ENCODE peak calls at places on chromosomes 7 and 10, in eight cellular contexts. O is esophagus squamous epithelium, C is body of pancreas, S is adrenal gland, T is GM12878, J is thyroid gland, Y is suprapubic skin, I is A549. E is an unnamed sample.

GRCh38 chr7:121011401-121011800 is 22.9 kb downstream of the CPED1 start:
- DNase-seq in S (no peak), O (no peak), Y (no peak), J (no peak), T (no peak), C (no peak), I (no peak), E (no peak)

GRCh38 chr10:88113232-88113631 is 249.8 kb downstream of the PTEN start:
- DNase-seq in S (no peak), C (no peak), J (no peak), O (no peak), T (no peak), Y (no peak), I (no peak), E (no peak)

GRCh38 chr10:14478639-14479038 is 147.9 kb upstream of the FRMD4A start:
- DNase-seq in S (peak), J (peak), O (no peak), I (peak), C (peak), Y (no peak), T (no peak), E (peak)

GRCh38 chr7:30914611-30915601 is 3.3 kb downstream of the AQP1 start:
- DNase-seq in C (no peak), J (no peak), T (no peak), O (no peak), S (no peak), Y (no peak), I (peak), E (peak)

GRCh38 chr7:93442478-93443224 is 131.9 kb downstream of the CALCR start:
- DNase-seq in C (peak), Y (no peak), T (no peak), O (no peak), J (peak), I (peak), S (peak), E (peak)

GRCh38 chr10:21715531-21716195 is 181.6 kb downstream of the MLLT10 start:
- DNase-seq in C (no peak), T (no peak), S (no peak), I (no peak), Y (no peak), J (no peak), O (no peak), E (no peak)

GRCh38 chr7:98286093-98286525 is 4.6 kb downstream of the BRI3 start:
- DNase-seq in C (peak), Y (peak), S (peak), I (peak), O (no peak), T (no peak), J (peak), E (no peak)

GRCh38 chr7:47100815-47101435 is 481.0 kb downstream of the TNS3 start:
- DNase-seq in C (peak), Y (no peak), T (no peak), J (peak), O (no peak), I (peak), S (peak), E (peak)

GRCh38 chr7:44257618-44258422 is 57.0 kb downstream of the YKT6 start:
- DNase-seq in S (peak), Y (no peak), C (peak), O (no peak), T (peak), I (peak), J (peak), E (peak)

GRCh38 chr7:151615784-151616183 is 96.1 kb upstream of the RHEB start:
- DNase-seq in I (no peak), O (no peak), C (peak), S (no peak), J (no peak), Y (no peak), T (no peak), E (no peak)

GRCh38 chr7:108142675-108143259 is 12.6 kb upstream of the LAMB4 start:
- DNase-seq in Y (no peak), O (no peak), J (no peak), S (no peak), C (no peak), I (no peak), T (no peak), E (no peak)

GRCh38 chr10:111200505-111201186 is 123.8 kb downstream of the ADRA2A start:
- DNase-seq in O (no peak), S (no peak), T (no peak), C (peak), J (no peak), Y (no peak), I (no peak), E (no peak)

GRCh38 chr10:72316748-72317435 is 37.8 kb downstream of the DNAJB12 start:
- DNase-seq in S (peak), J (peak), O (no peak), C (peak), I (peak), Y (no peak), T (no peak), E (no peak)

GRCh38 chr7:122305475-122306319 is 1.1 kb upstream of the FEZF1 start:
- DNase-seq in C (peak), J (no peak), S (no peak), Y (no peak), T (no peak), O (no peak), I (peak), E (no peak)

GRCh38 chr10:89360153-89360552 is 17.7 kb upstream of the IFIT1B start:
- DNase-seq in S (no peak), J (no peak), O (no peak), C (no peak), T (no peak), Y (no peak), I (peak), E (no peak)

GRCh38 chr7:29989257-29989995 is at the start of gene SCRN1:
- DNase-seq in Y (no peak), O (no peak), J (peak), T (no peak), I (peak), S (peak), C (peak), E (peak)

GRCh38 chr10:75977146-75977545 is 545.7 kb downstream of the LRMDA start:
- DNase-seq in O (no peak), T (no peak), Y (no peak), S (no peak), I (no peak), C (no peak), J (no peak), E (no peak)

GRCh38 chr10:80596391-80597257 is 58.9 kb downstream of the SH2D4B start:
- DNase-seq in I (peak), O (no peak), S (peak), C (peak), T (no peak), J (peak), Y (peak), E (peak)

GRCh38 chr7:80643336-80643925 is 5.0 kb downstream of the CD36 start:
- DNase-seq in Y (no peak), T (no peak), S (no peak), I (no peak), C (no peak), J (no peak), O (no peak), E (no peak)

GRCh38 chr10:130045091-130045652 is 65.5 kb downstream of the C10orf143 start:
- DNase-seq in I (peak), Y (no peak), C (peak), T (no peak), J (no peak), S (no peak), O (no peak), E (peak)

GRCh38 chr10:86795353-86795752 is 38.9 kb downstream of the BMPR1A start:
- DNase-seq in C (no peak), Y (no peak), O (no peak), J (no peak), T (no peak), I (peak), S (no peak), E (peak)

GRCh38 chr10:126384269-126384873 is 3.9 kb downstream of the ADAM12 start:
- DNase-seq in J (no peak), O (no peak), Y (no peak), S (no peak), T (no peak), C (no peak), I (peak), E (no peak)

GRCh38 chr7:2724453-2725177 is 36.6 kb downstream of the AMZ1 start:
- DNase-seq in T (no peak), C (peak), S (no peak), Y (peak), O (no peak), I (no peak), J (no peak), E (no peak)

GRCh38 chr7:79420464-79420863 is 33.0 kb downstream of the MAGI2 start:
- DNase-seq in C (no peak), T (no peak), S (no peak), I (peak), Y (no peak), J (no peak), O (no peak), E (peak)

GRCh38 chr10:71254834-71255539 is 42.6 kb downstream of the UNC5B start:
- DNase-seq in I (no peak), S (no peak), T (no peak), Y (no peak), C (no peak), J (no peak), O (no peak), E (no peak)

GRCh38 chr7:604038-604883 is 84.6 kb upstream of the PDGFA start:
- DNase-seq in Y (peak), I (no peak), C (peak), S (peak), T (peak), J (peak), O (peak), E (peak)

GRCh38 chr10:6180480-6181110 is 22.1 kb upstream of the PFKFB3 start:
- DNase-seq in T (no peak), C (no peak), J (no peak), O (no peak), S (no peak), Y (no peak), I (no peak), E (no peak)

GRCh38 chr7:113071465-113071864 is 15.2 kb downstream of the GPR85 start:
- DNase-seq in Y (no peak), T (no peak), I (no peak), O (no peak), C (no peak), S (peak), J (no peak), E (no peak)

GRCh38 chr10:87636313-87636915 is 23.3 kb upstream of the PAPSS2 start:
- DNase-seq in J (no peak), O (no peak), C (no peak), Y (no peak), S (no peak), T (no peak), I (no peak), E (no peak)

GRCh38 chr10:6280291-6280690 is 77.6 kb downstream of the PFKFB3 start:
- DNase-seq in T (no peak), I (peak), O (no peak), C (no peak), J (no peak), S (no peak), Y (no peak), E (no peak)

GRCh38 chr10:30383366-30383765 is 34.3 kb upstream of the MTPAP start:
- DNase-seq in T (no peak), I (no peak), S (no peak), C (peak), J (no peak), O (no peak), Y (no peak), E (no peak)

GRCh38 chr7:140922741-140923345 is 1.9 kb downstream of the BRAF start:
- DNase-seq in J (no peak), S (no peak), T (no peak), C (no peak), O (no peak), I (no peak), Y (no peak), E (no peak)

GRCh38 chr7:37342665-37343471 is 105.8 kb downstream of the ELMO1 start:
- DNase-seq in I (no peak), Y (no peak), C (no peak), O (no peak), S (no peak), T (peak), J (no peak), E (peak)

GRCh38 chr10:49153115-49153514 is 19.3 kb upstream of the FAM170B start:
- DNase-seq in I (no peak), S (no peak), Y (no peak), O (no peak), J (no peak), T (no peak), C (no peak), E (no peak)

GRCh38 chr7:20351901-20352300 is 21.2 kb downstream of the ITGB8 start:
- DNase-seq in Y (no peak), I (peak), J (no peak), O (no peak), S (no peak), T (no peak), C (no peak), E (no peak)

DNA sequence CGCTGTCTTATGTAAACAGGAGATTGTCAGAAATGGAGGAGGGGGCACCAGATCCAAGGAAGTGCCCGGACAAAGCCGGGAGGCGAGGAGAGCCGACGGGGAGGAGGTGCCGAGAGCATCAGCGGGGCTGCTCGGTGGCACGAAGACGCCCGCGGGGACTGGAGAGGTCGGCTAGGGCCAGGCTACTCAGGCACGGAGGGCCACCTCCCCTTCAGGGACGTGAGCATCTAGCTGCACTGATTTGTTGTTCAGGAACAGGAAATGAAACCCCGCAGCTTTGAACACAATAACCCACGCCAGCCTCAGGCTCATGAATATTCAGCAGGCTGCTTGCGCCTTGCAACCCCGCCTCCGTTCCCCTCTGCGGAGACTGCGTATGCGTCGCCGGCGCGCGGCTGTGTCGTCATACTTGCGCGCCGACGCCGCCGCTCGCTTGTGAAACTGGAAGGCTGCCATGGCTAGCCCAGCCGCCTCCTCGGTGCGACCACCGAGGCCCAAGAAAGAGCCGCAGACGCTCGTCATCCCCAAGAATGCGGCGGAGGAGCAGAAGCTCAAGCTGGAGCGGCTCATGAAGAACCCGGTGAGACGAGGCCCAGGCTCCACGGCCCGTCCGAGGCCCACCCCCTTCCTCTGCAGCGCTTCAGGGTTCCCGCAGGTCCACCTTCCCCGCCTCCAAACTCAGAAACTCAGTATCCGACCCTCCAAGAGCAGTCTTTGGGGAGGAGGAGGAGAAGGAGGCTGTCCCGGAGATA is at the start of gene PRKRIP1:
- DNase-seq in S (peak), O (peak), Y (peak), J (peak), C (peak), T (peak), I (peak), E (peak)
- TF ChIP-seq POLR2A in S (peak), O (no peak), Y (peak), J (peak), C (peak), T (peak), I (peak), E (peak)

GRCh38 chr10:131900350-131901152 is at the start of gene PPP2R2D:
- DNase-seq in C (peak), T (peak), I (peak), O (peak), Y (peak), S (peak), J (peak), E (peak)
- TF ChIP-seq POLR2A in C (peak), T (peak), I (peak), O (peak), Y (peak), S (peak), J (peak), E (no peak)

GRCh38 chr7:34761627-34762026 is 103.6 kb downstream of the NPSR1 start:
- DNase-seq in I (no peak), J (no peak), S (no peak), T (no peak), C (no peak), O (no peak), Y (no peak), E (no peak)
- TF ChIP-seq POLR2A in I (no peak), J (no peak), S (no peak), T (no peak), C (no peak), O (no peak), Y (no peak), E (no peak)

GRCh38 chr7:139726485-139726869 is 51.3 kb downstream of the HIPK2 start:
- DNase-seq in C (no peak), Y (no peak), J (no peak), O (no peak), I (no peak), T (no peak), S (no peak), E (no peak)
- TF ChIP-seq POLR2A in C (no peak), Y (no peak), J (no peak), O (no peak), I (no peak), T (no peak), S (no peak), E (no peak)

GRCh38 chr10:95561200-95562177 is at the start of gene SORBS1:
- DNase-seq in O (peak), T (peak), Y (peak), C (peak), J (peak), S (peak), I (peak), E (peak)
- TF ChIP-seq POLR2A in O (peak), T (peak), Y (peak), C (peak), J (peak), S (peak), I (peak), E (peak)

GRCh38 chr7:155274956-155275355 is 22.7 kb upstream of the INSIG1 start:
- DNase-seq in O (no peak), C (no peak), T (no peak), J (no peak), I (no peak), Y (no peak), S (no peak), E (no peak)
- TF ChIP-seq POLR2A in O (no peak), C (no peak), T (no peak), J (no peak), I (no peak), Y (no peak), S (no peak), E (no peak)